ENCODE peak calls at places on chromosome 15, in four cellular contexts. L, X, Y and M are unnamed samples.

GRCh38 chr15:76179023-76179422 is 119.2 kb downstream of the TMEM266 start:
- DNase-seq in Y (no peak), L (no peak), X (no peak), M (no peak)

GRCh38 chr15:101266787-101267186 is 10.5 kb downstream of the SELENOS start:
- DNase-seq in L (no peak), X (no peak), Y (no peak), M (no peak)

GRCh38 chr15:29141908-29142747 is 127.5 kb downstream of the NSMCE3 start:
- DNase-seq in Y (no peak), L (peak), X (no peak), M (peak)

GRCh38 chr15:65258370-65258769 is 28.3 kb downstream of the PARP16 start:
- DNase-seq in X (no peak), L (no peak), Y (no peak), M (no peak)

GRCh38 chr15:90845201-90845949 is 23.0 kb upstream of the FURIN start:
- DNase-seq in L (peak), X (peak), Y (no peak), M (no peak)

GRCh38 chr15:52143862-52144261 is 31.3 kb upstream of the BCL2L10 start:
- DNase-seq in X (peak), L (no peak), Y (peak), M (no peak)

GRCh38 chr15:101158166-101159095 is 93.4 kb downstream of the CHSY1 start:
- DNase-seq in X (no peak), L (no peak), Y (no peak), M (no peak)

GRCh38 chr15:33584797-33585196 is 274.0 kb downstream of the RYR3 start:
- DNase-seq in L (no peak), X (peak), Y (no peak), M (no peak)

GRCh38 chr15:55897560-55898336 is 95.7 kb downstream of the NEDD4 start:
- DNase-seq in X (peak), Y (peak), L (peak), M (peak)

GRCh38 chr15:42059661-42060476 is 34.5 kb downstream of the PLA2G4D start:
- DNase-seq in Y (peak), L (peak), X (peak), M (peak)

GRCh38 chr15:40454904-40455391 is 14.2 kb downstream of the BAHD1 start:
- DNase-seq in L (no peak), X (peak), Y (no peak), M (no peak)

GRCh38 chr15:71496336-71496955 is 313.9 kb upstream of the NR2E3 start:
- DNase-seq in Y (no peak), X (peak), L (no peak), M (no peak)

GRCh38 chr15:65832549-65833364 is 36.5 kb upstream of the RAB11A start:
- DNase-seq in X (peak), L (peak), Y (peak), M (peak)

GRCh38 chr15:43511012-43511885 is 6.2 kb upstream of the MAP1A start:
- DNase-seq in L (no peak), X (peak), Y (peak), M (peak)

GRCh38 chr15:28947241-28947674 is 61.5 kb downstream of the APBA2 start:
- DNase-seq in X (no peak), Y (no peak), L (no peak), M (no peak)

GRCh38 chr15:74735305-74735704 is 10.0 kb upstream of the CYP1A1 start:
- DNase-seq in Y (no peak), L (no peak), X (no peak), M (no peak)
- TF ChIP-seq CTCF in Y (no peak), L (no peak), X (no peak), M (no peak)

DNA sequence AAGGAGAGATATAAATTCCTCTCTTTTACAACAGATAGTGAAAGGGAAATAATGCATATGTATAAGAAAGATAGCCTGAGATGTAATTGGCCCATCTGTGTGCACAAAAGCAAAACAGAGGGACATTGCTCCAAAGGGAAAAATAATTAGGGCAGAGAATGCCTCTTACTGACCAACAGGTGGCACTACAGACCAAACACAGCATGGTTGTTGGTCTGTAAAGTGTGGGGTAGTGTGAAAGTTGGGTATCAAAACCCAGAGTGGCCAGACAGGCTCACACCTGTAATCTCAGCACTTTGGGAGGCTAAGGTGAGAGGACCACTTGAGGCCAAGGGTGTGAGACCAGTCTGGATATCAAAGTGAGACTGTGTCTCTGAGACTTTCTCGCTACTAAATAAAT is 4.5 kb upstream of the TLNRD1 start:
- DNase-seq in Y (peak), X (peak), L (peak), M (no peak)
- TF ChIP-seq CTCF in Y (peak), X (peak), L (peak), M (peak)

GRCh38 chr15:59688888-59689625 is at the start of gene BNIP2:
- DNase-seq in X (peak), L (peak), Y (peak), M (peak)
- TF ChIP-seq CTCF in X (no peak), L (no peak), Y (no peak), M (no peak)

DNA sequence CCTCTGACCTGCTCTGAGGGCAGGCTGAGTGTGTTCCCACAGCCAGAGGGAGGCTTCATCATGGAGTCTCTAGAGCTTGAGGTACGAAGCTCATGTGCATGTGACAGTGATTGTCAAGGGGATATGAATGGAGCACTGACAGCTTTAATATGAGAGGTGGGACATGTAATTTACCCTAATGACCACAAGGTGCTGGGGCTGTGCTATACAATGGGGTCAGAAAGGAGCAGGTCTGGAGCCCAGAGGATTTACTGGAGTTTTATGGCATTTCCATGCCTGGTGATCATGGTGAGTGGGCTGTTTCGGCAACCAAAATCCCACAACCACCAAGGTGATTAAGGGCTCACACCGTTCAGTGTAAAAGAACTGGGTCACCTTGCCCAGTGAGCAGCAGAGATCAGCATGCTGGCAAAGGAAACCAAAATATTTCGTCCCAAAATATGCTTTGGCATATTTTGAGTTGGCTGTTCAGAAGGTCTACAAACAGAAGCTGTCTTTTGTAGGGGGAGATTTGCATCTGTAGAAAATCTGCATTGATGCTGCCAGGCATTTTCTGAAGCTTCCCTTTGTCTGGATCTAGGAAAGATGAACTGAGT is 40.1 kb upstream of the RASGRF1 start:
- DNase-seq in Y (peak), L (no peak), X (peak), M (no peak)
- TF ChIP-seq CTCF in Y (peak), L (peak), X (no peak), M (peak)

GRCh38 chr15:99345832-99346462 is 94.7 kb downstream of the LRRC28 start:
- DNase-seq in X (no peak), L (no peak), Y (no peak), M (no peak)

GRCh38 chr15:99343208-99343607 is 91.9 kb downstream of the LRRC28 start:
- DNase-seq in X (no peak), L (no peak), Y (no peak), M (no peak)

GRCh38 chr15:99345242-99345641 is 94.0 kb downstream of the LRRC28 start:
- DNase-seq in X (no peak), Y (no peak), L (no peak), M (no peak)

GRCh38 chr15:99344639-99345038 is 93.4 kb downstream of the LRRC28 start:
- DNase-seq in Y (no peak), X (no peak), L (peak), M (no peak)

GRCh38 chr15:99343836-99344551 is 92.7 kb downstream of the LRRC28 start:
- DNase-seq in L (peak), X (peak), Y (peak), M (peak)
- TF ChIP-seq CTCF in L (peak), X (no peak), Y (peak), M (peak)